ENCODE peak calls at places on chromosomes 11 and 22, in four cellular contexts. N is aorta, V is SJSA1, Z is DND-41. X is an unnamed sample.

GRCh38 chr22:19110064-19110458 is 12.2 kb downstream of the DGCR2 start:
- DNase-seq in V (no peak), Z (no peak), N (peak; percentile 53), X (no peak)

GRCh38 chr22:42151924-42152635 is 21.5 kb upstream of the CYP2D6 start:
- DNase-seq in Z (no peak), N (no peak), V (no peak), X (no peak)

GRCh38 chr22:36999463-36999862 is 19.8 kb downstream of the TST start:
- DNase-seq in N (no peak), Z (no peak), V (no peak), X (no peak)

GRCh38 chr11:85295872-85296271 is 331.3 kb downstream of the DLG2 start:
- DNase-seq in N (no peak), V (no peak), Z (no peak), X (no peak)

GRCh38 chr11:10489444-10489785 is 34.4 kb downstream of the AMPD3 start:
- DNase-seq in Z (no peak), N (no peak), V (no peak), X (no peak)

GRCh38 chr11:66291303-66291705 is 390 bp upstream of the TMEM151A start:
- DNase-seq in N (no peak), V (no peak), Z (no peak), X (no peak)

GRCh38 chr11:6237271-6237670 is 1.6 kb upstream of the CNGA4 start:
- DNase-seq in V (no peak), Z (no peak), N (no peak), X (no peak)

GRCh38 chr11:111427471-111427912 is 48.4 kb upstream of the POU2AF1 start:
- DNase-seq in V (no peak), N (no peak), Z (peak; percentile 73), X (no peak)

GRCh38 chr11:134564472-134565200 is 152.6 kb upstream of the B3GAT1 start:
- DNase-seq in V (no peak), Z (no peak), N (no peak), X (no peak)

GRCh38 chr22:50734343-50734771 is 3.6 kb upstream of the ACR start:
- DNase-seq in Z (no peak), N (peak; percentile 51), V (no peak), X (no peak)

GRCh38 chr22:36291831-36292740 is 39.2 kb downstream of the APOL1 start:
- DNase-seq in V (no peak), Z (no peak), N (peak; percentile 74), X (no peak)

GRCh38 chr11:30586251-30587144 is at the start of gene MPPED2:
- DNase-seq in V (no peak), N (peak; percentile 83), Z (no peak), X (peak; percentile 17)

GRCh38 chr11:119800619-119801018 is 71.6 kb upstream of the NECTIN1 start:
- DNase-seq in Z (no peak), N (peak; percentile 31), V (no peak), X (no peak)

GRCh38 chr11:10930224-10930960 is 72.5 kb upstream of the ZBED5 start:
- DNase-seq in N (no peak), V (peak; percentile 70), Z (peak; percentile 6), X (no peak)

GRCh38 chr11:129484068-129484467 is 108.4 kb downstream of the BARX2 start:
- DNase-seq in N (no peak), Z (no peak), V (no peak), X (no peak)

GRCh38 chr11:107856981-107857517 is 1.5 kb downstream of the SLC35F2 start:
- DNase-seq in V (no peak), Z (no peak), N (no peak), X (no peak)

GRCh38 chr11:1345752-1346513 is 36.5 kb upstream of the TOLLIP start:
- DNase-seq in Z (peak; percentile 20), N (no peak), V (no peak), X (no peak)

GRCh38 chr11:129881570-129882170 is 13.7 kb downstream of the NFRKB start:
- DNase-seq in Z (peak; percentile 58), V (no peak), N (no peak), X (peak; percentile 57)

GRCh38 chr11:35115688-35116030 is 23.3 kb upstream of the CD44 start:
- DNase-seq in V (no peak), N (no peak), Z (peak; percentile 67), X (no peak)

GRCh38 chr11:65572356-65573043 is at the start of gene FAM89B:
- DNase-seq in Z (peak; percentile 94), N (peak; percentile 96), V (peak; percentile 78), X (peak; percentile 90)

GRCh38 chr11:80182906-80183305 is 742.1 kb upstream of the TENM4 start:
- DNase-seq in Z (no peak), V (no peak), N (no peak), X (no peak)
- H3K27ac ChIP-seq in Z (no peak overlapping the region), V (no peak overlapping the region), N (no peak overlapping the region), X (no peak overlapping the region)

DNA sequence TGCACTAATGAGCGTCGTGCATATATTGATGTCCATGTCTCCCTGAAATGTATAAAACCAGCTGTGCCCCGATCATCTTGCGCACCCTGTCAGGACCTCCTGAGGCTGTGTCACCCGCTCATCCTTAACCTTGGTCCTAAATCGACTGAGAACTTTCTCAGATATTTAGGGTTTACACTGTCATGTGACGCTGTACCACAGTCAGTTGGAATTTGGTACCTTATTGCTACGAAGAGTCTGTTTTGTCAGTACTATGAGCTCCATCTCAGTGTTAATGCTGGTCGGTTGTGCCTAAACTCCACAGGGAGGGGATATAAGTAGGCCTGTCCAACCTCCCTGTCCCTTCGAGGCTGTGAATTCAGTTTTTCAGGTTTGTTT is 1.8 kb upstream of the IFITM2 start:
- DNase-seq in N (no peak), V (no peak), Z (no peak), X (no peak)
- H3K27ac ChIP-seq in N (no peak overlapping the region), V (no peak overlapping the region), Z (no peak overlapping the region), X (no peak overlapping the region)

DNA sequence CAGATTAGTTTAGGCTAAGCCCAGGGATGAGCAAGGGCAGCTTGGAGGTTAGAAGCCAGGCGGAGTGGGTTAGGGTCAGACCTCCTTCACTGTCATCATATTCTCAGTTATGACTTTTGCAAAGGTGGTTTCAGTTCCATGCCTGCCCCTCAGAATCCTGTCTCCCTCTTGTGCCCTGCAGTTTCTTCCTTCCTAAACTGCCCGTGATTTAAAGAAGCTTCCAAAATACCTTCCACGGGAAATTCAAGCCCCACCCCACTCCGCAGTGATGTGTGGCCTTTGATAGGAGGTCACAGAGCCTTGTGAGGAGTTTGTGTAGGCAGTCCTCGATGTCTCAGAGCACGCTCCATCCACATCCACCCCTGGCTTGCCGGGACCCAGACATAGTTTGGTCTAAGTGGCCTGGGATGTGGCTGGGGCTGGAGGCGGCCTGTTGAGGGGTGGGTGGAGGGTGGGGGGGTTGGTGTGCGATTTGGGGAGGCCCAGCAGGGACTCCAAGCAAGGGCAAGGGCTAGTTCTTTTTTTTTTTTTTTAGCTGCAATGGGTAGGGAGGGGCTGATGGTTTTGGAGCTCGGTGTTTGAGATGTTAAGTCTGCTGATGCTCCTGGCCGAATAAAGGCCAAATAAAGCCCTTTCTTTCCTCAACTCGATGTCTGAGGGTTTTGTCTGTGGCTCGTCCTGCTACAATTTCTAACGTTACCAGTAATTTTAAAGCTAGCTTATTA is 1.6 kb upstream of the IFITM1 start:
- DNase-seq in N (no peak), V (no peak), Z (no peak), X (no peak)
- H3K27ac ChIP-seq in N (no peak overlapping the region), V (no peak overlapping the region), Z (peak overlapping the region; percentile 83), X (peak overlapping the region; percentile 88)

DNA sequence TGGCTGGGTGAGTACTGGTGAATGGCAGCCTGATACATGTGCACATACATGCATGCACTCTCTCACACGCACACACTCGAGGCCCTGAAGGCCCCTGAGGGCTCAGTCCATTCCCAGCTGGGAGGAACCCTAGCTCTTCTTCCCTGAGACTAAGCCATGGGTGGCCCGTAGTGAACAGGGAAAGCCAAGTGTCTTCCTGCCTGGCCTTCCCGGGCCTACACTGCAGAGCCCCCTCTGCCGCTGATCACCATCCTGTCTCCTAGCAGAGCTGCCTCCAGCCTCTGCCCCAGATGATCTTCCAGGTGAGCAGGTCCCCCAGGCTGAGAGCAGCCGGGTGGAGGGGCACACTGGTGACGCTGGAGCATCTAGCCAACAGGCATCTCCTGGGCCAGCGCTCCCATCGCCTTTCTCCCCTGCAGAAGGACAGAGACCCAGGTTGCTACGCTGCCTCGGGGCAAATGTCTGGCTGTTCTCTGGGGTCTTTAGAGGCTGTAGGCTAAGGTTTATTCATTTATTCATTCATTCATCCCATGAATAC is 57.3 kb downstream of the CD82 start:
- DNase-seq in V (no peak), Z (peak; percentile 5), N (peak; percentile 73), X (peak; percentile 31)
- H3K27ac ChIP-seq in V (no peak overlapping the region), Z (no peak overlapping the region), N (no peak overlapping the region), X (no peak overlapping the region)

GRCh38 chr11:4607782-4608666 is at the start of gene TRIM68:
- DNase-seq in V (peak; percentile 96), N (peak; percentile 99), Z (peak; percentile 97), X (peak; percentile 89)

GRCh38 chr11:4610258-4610935 is 2.4 kb upstream of the TRIM68 start:
- DNase-seq in V (no peak), Z (no peak), N (no peak), X (no peak)

GRCh38 chr11:4606231-4607015 is 1.6 kb downstream of the TRIM68 start:
- DNase-seq in Z (no peak), N (no peak), V (no peak), X (no peak)

GRCh38 chr11:4605057-4605456 is 3.0 kb downstream of the TRIM68 start:
- DNase-seq in V (no peak), Z (no peak), N (no peak), X (no peak)

DNA sequence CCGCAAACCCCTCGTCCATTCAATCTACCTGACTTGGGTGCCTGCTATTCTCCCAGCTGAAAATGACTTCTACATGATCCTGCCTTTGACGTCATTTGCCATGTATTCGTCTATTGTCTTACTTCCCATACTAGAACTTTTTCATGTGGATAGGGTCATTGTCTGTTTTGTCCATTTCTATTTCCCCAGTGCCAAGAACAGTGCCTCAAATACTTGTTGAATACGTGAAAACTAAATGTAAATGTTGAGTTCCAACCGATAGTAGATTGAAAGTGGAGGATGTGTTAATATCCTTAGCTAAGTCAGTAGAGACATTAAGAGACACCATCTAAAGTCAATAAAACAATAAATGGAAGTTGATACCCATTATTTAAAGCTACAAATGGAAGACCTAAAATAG is 920 bp downstream of the TRIM68 start:
- DNase-seq in Z (no peak), N (no peak), V (peak; percentile 31), X (no peak)
- H3K27ac ChIP-seq in Z (peak overlapping the region; percentile 81), N (no peak overlapping the region), V (peak overlapping the region; percentile 66), X (no peak overlapping the region)

DNA sequence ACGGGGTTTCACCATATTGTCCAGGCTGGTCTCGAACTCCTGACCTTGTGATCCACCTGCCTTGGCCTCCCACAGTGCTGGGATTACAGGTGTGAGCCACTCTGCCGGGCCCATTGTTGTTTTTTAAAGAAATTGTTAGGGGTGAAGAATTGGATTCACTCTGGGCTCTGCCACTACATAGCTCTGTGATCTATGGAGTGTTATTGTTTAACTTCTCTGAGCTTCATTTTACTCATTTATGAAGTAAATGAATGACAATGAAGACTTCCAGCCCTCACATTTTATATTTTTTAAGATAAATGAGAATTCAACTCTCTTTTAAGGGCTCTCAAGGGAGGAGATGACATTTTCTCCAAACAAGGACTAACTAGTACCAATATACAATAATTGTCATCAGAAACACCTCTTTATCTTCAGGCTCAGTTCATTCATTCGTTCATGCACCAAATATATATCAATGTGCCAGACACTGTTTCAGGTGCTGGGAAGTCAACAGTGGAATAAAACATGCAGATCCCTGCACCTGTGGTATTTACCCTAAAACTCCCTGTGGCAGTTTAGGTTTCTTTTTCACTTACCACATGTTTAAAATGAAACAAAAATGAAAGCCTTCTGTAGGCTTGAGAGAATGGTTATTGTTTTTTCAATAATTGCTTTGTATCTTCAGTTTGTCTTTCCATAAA is 23.5 kb upstream of the GRAMD1B start:
- DNase-seq in V (no peak), Z (no peak), N (no peak), X (no peak)
- H3K27ac ChIP-seq in V (no peak overlapping the region), Z (no peak overlapping the region), N (no peak overlapping the region), X (no peak overlapping the region)

X was measured in CD8-positive, alpha-beta T cell.